ENCODE peak calls at places on chromosomes 4 and X, in four cellular contexts. O is left ventricle myocardium superior; L is stimulated activated memory B cell treated with anti-CD40 and anti-IgM and Interleukin-4, amounts not matched to agents 10 μg/mL and 1 μg/mL and 100 μg/mL, for 72 hours; C is mucosa of descending colon. R is an unnamed sample.

GRCh38 chr4:162163892-162164759 is at the start of gene FSTL5:
- ATAC-seq in C (peak), O (peak), L (peak), R (peak)

GRCh38 chr4:148071009-148071408 is 339.1 kb downstream of the ARHGAP10 start:
- ATAC-seq in C (no peak), L (no peak), O (no peak), R (no peak)

GRCh38 chr4:7867701-7868429 is 71.8 kb downstream of the AFAP1 start:
- ATAC-seq in L (no peak), C (no peak), O (no peak), R (no peak)

GRCh38 chr4:79958511-79959264 is 114.3 kb downstream of the ANTXR2 start:
- ATAC-seq in C (no peak), O (no peak), L (no peak), R (no peak)

GRCh38 chr4:6663596-6664393 is 23.3 kb downstream of the MRFAP1 start:
- ATAC-seq in L (no peak), C (no peak), O (peak), R (no peak)

GRCh38 chrX:119729408-119730201 is 28.8 kb upstream of the SOWAHD start:
- ATAC-seq in L (peak), O (peak), C (peak), R (peak)

GRCh38 chr4:39937683-39938268 is 39.9 kb downstream of the PDS5A start:
- ATAC-seq in C (peak), O (no peak), L (no peak), R (peak)

GRCh38 chr4:11133868-11134267 is 294.8 kb downstream of the HS3ST1 start:
- ATAC-seq in O (no peak), C (no peak), L (no peak), R (no peak)

GRCh38 chrX:11784543-11784942 is 26.5 kb downstream of the MSL3 start:
- ATAC-seq in C (no peak), O (no peak), L (no peak), R (no peak)